ENCODE peak calls at places on chromosomes 4 and X, in four cellular contexts. G, A, K and T are unnamed samples.
A peak's percentile ranks its signal among the peaks of the same experiment; 100 is the strongest.

GRCh38 chrX:2474280-2474962 is 26.4 kb downstream of the DHRSX start:
- DNase-seq in G (no peak), A (no peak), K (no peak), T (no peak)

GRCh38 chr4:150232029-150232428 is 153.8 kb downstream of the DCLK2 start:
- DNase-seq in G (no peak), A (no peak), K (no peak), T (no peak)

GRCh38 chrX:136171420-136171819 is 24.1 kb downstream of the FHL1 start:
- DNase-seq in G (no peak), A (no peak), K (no peak), T (no peak)

GRCh38 chr4:154743683-154744340 is at the start of gene LRAT:
- DNase-seq in G (no peak), A (no peak), K (no peak), T (no peak)

GRCh38 chrX:133302775-133303445 is 84.8 kb upstream of the TFDP3 start:
- DNase-seq in G (no peak), A (no peak), K (no peak), T (no peak)

GRCh38 chr4:175916636-175917351 is 104.7 kb upstream of the GPM6A start:
- DNase-seq in G (no peak), A (no peak), K (no peak), T (no peak)

GRCh38 chrX:103629295-103630170 is 758 bp downstream of the TCEAL1 start:
- DNase-seq in G (peak; percentile 60), A (no peak), K (no peak), T (no peak)

GRCh38 chr4:97432551-97432950 is 710.7 kb downstream of the STPG2 start:
- DNase-seq in G (no peak), A (no peak), K (no peak), T (no peak)

GRCh38 chrX:7219153-7219705 is 71.3 kb upstream of the PUDP start:
- DNase-seq in G (no peak), A (no peak), K (no peak), T (no peak)

GRCh38 chr4:110287130-110287529 is 88.7 kb upstream of the ELOVL6 start:
- DNase-seq in G (peak; percentile 79), A (no peak), K (no peak), T (no peak)

GRCh38 chr4:122668241-122668640 is 47.4 kb upstream of the IL21 start:
- DNase-seq in G (peak; percentile 62), A (no peak), K (no peak), T (no peak)

GRCh38 chr4:3401436-3402171 is 40.2 kb upstream of the HGFAC start:
- DNase-seq in G (no peak), A (no peak), K (no peak), T (no peak)

GRCh38 chr4:108168213-108168671 is 490 bp downstream of the LEF1 start:
- DNase-seq in G (no peak), A (no peak), K (no peak), T (no peak)

GRCh38 chr4:7831330-7831729 is 108.3 kb downstream of the AFAP1 start:
- DNase-seq in G (peak; percentile 83), A (no peak), K (no peak), T (no peak)

GRCh38 chrX:121581885-121582284 is 534.5 kb downstream of the GLUD2 start:
- DNase-seq in G (peak; percentile 24), A (no peak), K (no peak), T (no peak)

GRCh38 chr4:26217961-26218676 is 102.7 kb upstream of the RBPJ start:
- DNase-seq in G (peak; percentile 40), A (no peak), K (no peak), T (no peak)

GRCh38 chr4:54696649-54697048 is 38.9 kb downstream of the KIT start:
- DNase-seq in G (no peak), A (no peak), K (no peak), T (no peak)

GRCh38 chrX:110116581-110116980 is 113.7 kb downstream of the TMEM164 start:
- DNase-seq in G (no peak), A (no peak), K (no peak), T (no peak)

GRCh38 chr4:83552085-83552484 is 16.2 kb downstream of the GPAT3 start:
- DNase-seq in G (peak; percentile 97), A (no peak), K (no peak), T (no peak)

GRCh38 chr4:212438-213174 is 88.3 kb downstream of the ZNF718 start:
- DNase-seq in G (peak; percentile 44), A (no peak), K (no peak), T (no peak)

GRCh38 chr4:84862064-84862463 is 104.4 kb downstream of the WDFY3 start:
- DNase-seq in G (no peak), A (no peak), K (no peak), T (no peak)

GRCh38 chrX:83469551-83469950 is 38.5 kb upstream of the POU3F4 start:
- DNase-seq in G (peak; percentile 0), A (no peak), K (no peak), T (no peak)

GRCh38 chr4:125013891-125014290 is 300.9 kb upstream of the FAT4 start:
- DNase-seq in G (no peak), A (no peak), K (no peak), T (no peak)

GRCh38 chrX:22159071-22159470 is 113.6 kb upstream of the CBLL2 start:
- DNase-seq in G (peak; percentile 40), A (no peak), K (no peak), T (no peak)

GRCh38 chr4:66741081-66741480 is 804.2 kb downstream of the CENPC start:
- DNase-seq in G (no peak), A (no peak), K (no peak), T (no peak)

GRCh38 chrX:152912121-152912520 is 14.3 kb downstream of the ZNF185 start:
- DNase-seq in G (no peak), A (no peak), K (no peak), T (no peak)

GRCh38 chrX:81195712-81196111 is 6.0 kb downstream of the HMGN5 start:
- DNase-seq in G (peak; percentile 48), A (peak; percentile 13), K (peak; percentile 60), T (no peak)

GRCh38 chr4:10584042-10584441 is 100.5 kb downstream of the CLNK start:
- DNase-seq in G (peak; percentile 46), A (no peak), K (no peak), T (no peak)

GRCh38 chr4:141011799-141012377 is 121.4 kb downstream of the RNF150 start:
- DNase-seq in G (peak; percentile 26), A (no peak), K (no peak), T (no peak)

GRCh38 chr4:114435118-114435517 is 163.5 kb upstream of the UGT8 start:
- DNase-seq in G (no peak), A (no peak), K (no peak), T (no peak)

GRCh38 chr4:81523672-81524436 is 52.1 kb upstream of the RASGEF1B start:
- DNase-seq in G (no peak), A (no peak), K (no peak), T (no peak)

GRCh38 chrX:106791495-106791894 is 11.0 kb upstream of the TBC1D8B start:
- DNase-seq in G (no peak), A (no peak), K (no peak), T (no peak)

GRCh38 chr4:142201041-142201440 is 564.7 kb downstream of the IL15 start:
- DNase-seq in G (no peak), A (no peak), K (no peak), T (no peak)

GRCh38 chr4:36835246-36835645 is 409.3 kb upstream of the NWD2 start:
- DNase-seq in G (no peak), A (no peak), K (no peak), T (no peak)

GRCh38 chrX:132004728-132005127 is 18.4 kb upstream of the STK26 start:
- DNase-seq in G (peak; percentile 7), A (no peak), K (no peak), T (no peak)

GRCh38 chr4:108982359-108982758 is 219.5 kb upstream of the ETNPPL start:
- DNase-seq in G (no peak), A (no peak), K (no peak), T (no peak)

GRCh38 chr4:134328741-134329140 is 127.2 kb upstream of the PABPC4L start:
- DNase-seq in G (no peak), A (no peak), K (no peak), T (no peak)

GRCh38 chr4:38523524-38524448 is 140.2 kb upstream of the KLF3 start:
- DNase-seq in G (peak; percentile 45), A (no peak), K (peak; percentile 38), T (no peak)

GRCh38 chr4:8473198-8473919 is 32.8 kb downstream of the TRMT44 start:
- DNase-seq in G (no peak), A (no peak), K (no peak), T (no peak)